ENCODE peak calls at places on chromosomes 3 and 15, in nine cellular contexts. F, B, K, U, A, X, G, D and C are unnamed samples.

GRCh38 chr15:25693321-25694237 is 169.5 kb downstream of the ATP10A start:
- DNase-seq in A (peak), K (peak), X (peak), F (no peak), B (peak), U (no peak), D (no peak), G (no peak), C (peak)

GRCh38 chr15:70024521-70024920 is 73.2 kb downstream of the TLE3 start:
- DNase-seq in X (no peak), D (no peak), K (no peak), A (no peak), G (no peak), F (no peak), B (no peak), U (no peak), C (no peak)

GRCh38 chr15:59571606-59572005 is 40.0 kb upstream of the GCNT3 start:
- DNase-seq in A (no peak), F (no peak), D (no peak), K (no peak), B (no peak), X (no peak), U (no peak), G (no peak), C (no peak)

GRCh38 chr3:134563614-134564013 is 77.8 kb downstream of the CEP63 start:
- DNase-seq in U (no peak), G (no peak), K (no peak), D (no peak), X (no peak), A (no peak), B (no peak), F (no peak), C (no peak)

GRCh38 chr15:48582472-48583235 is 62.9 kb downstream of the FBN1 start:
- DNase-seq in B (no peak), F (no peak), U (no peak), K (no peak), G (peak), X (peak), D (no peak), A (no peak), C (no peak)

GRCh38 chr3:163924600-163924999 is 1153.7 kb downstream of the SI start:
- DNase-seq in K (no peak), D (no peak), G (no peak), U (no peak), F (no peak), A (no peak), X (no peak), B (no peak), C (no peak)

GRCh38 chr3:197371521-197372075 is 73.2 kb upstream of the DLG1 start:
- DNase-seq in B (peak), K (no peak), U (no peak), X (no peak), F (no peak), D (no peak), G (no peak), A (no peak), C (no peak)

GRCh38 chr3:185175370-185175987 is 22.6 kb upstream of the C3orf70 start:
- DNase-seq in U (no peak), B (peak), X (peak), K (no peak), D (peak), A (no peak), F (peak), G (no peak), C (no peak)

GRCh38 chr3:100865442-100865841 is 127.8 kb downstream of the ABI3BP start:
- DNase-seq in U (no peak), G (no peak), B (no peak), K (no peak), A (no peak), D (no peak), X (peak), F (no peak), C (no peak)

GRCh38 chr3:13112521-13113345 is 39.5 kb upstream of the IQSEC1 start:
- DNase-seq in A (peak), G (no peak), K (no peak), U (no peak), X (no peak), D (no peak), F (no peak), B (no peak), C (no peak)

GRCh38 chr15:74642724-74643367 is 27.2 kb downstream of the CLK3 start:
- DNase-seq in G (no peak), X (peak), U (no peak), A (no peak), F (no peak), D (no peak), B (peak), K (no peak), C (no peak)

GRCh38 chr3:188527389-188527788 is 373.4 kb downstream of the LPP start:
- DNase-seq in K (no peak), D (no peak), F (no peak), A (no peak), G (no peak), X (peak), U (no peak), B (no peak), C (no peak)

GRCh38 chr15:63195257-63196023 is 6.0 kb downstream of the RAB8B start:
- DNase-seq in B (no peak), A (no peak), D (no peak), X (no peak), G (no peak), F (no peak), K (no peak), U (no peak), C (no peak)

GRCh38 chr3:108132727-108133373 is 42.0 kb upstream of the CD47 start:
- DNase-seq in F (no peak), D (no peak), X (peak), B (no peak), A (no peak), U (no peak), K (no peak), G (no peak), C (no peak)

GRCh38 chr3:177525987-177526712 is 328.9 kb upstream of the TBL1XR1 start:
- DNase-seq in F (no peak), K (no peak), A (no peak), G (peak), B (no peak), X (peak), U (no peak), D (no peak), C (no peak)

GRCh38 chr3:124429129-124429815 is 301.0 kb upstream of the UMPS start:
- DNase-seq in G (peak), B (no peak), X (peak), U (peak), K (no peak), D (no peak), A (no peak), F (no peak), C (no peak)

GRCh38 chr15:85865070-85865684 is 70.5 kb upstream of the KLHL25 start:
- DNase-seq in U (peak), F (no peak), D (no peak), B (peak), K (no peak), G (no peak), A (no peak), X (peak), C (peak)

GRCh38 chr15:39079296-39079834 is 501.5 kb upstream of the THBS1 start:
- DNase-seq in A (no peak), G (no peak), F (no peak), K (no peak), B (peak), U (peak), X (peak), D (no peak), C (no peak)

GRCh38 chr3:192033246-192033645 is 572.3 kb downstream of the PYDC2 start:
- DNase-seq in X (no peak), F (no peak), D (no peak), K (no peak), G (no peak), B (no peak), U (no peak), A (no peak), C (no peak)

GRCh38 chr3:124812291-124813265 is 74.6 kb downstream of the ITGB5 start:
- DNase-seq in B (no peak), K (no peak), G (peak), A (no peak), X (peak), D (no peak), U (peak), F (no peak), C (no peak)

GRCh38 chr3:24165583-24165982 is 220.5 kb downstream of the NR1D2 start:
- DNase-seq in G (no peak), A (no peak), F (no peak), D (no peak), K (no peak), B (no peak), X (no peak), U (no peak), C (no peak)

GRCh38 chr3:28317438-28318022 is 31.0 kb upstream of the ZCWPW2 start:
- DNase-seq in U (no peak), G (no peak), A (no peak), D (no peak), K (no peak), X (peak), F (no peak), B (peak), C (no peak)

GRCh38 chr3:133452603-133453313 is 52.9 kb downstream of the BFSP2 start:
- DNase-seq in K (peak), B (no peak), G (peak), F (no peak), U (no peak), A (no peak), X (no peak), D (no peak), C (no peak)

GRCh38 chr3:195068045-195068444 is 202.9 kb downstream of the XXYLT1 start:
- DNase-seq in B (no peak), K (no peak), D (no peak), X (peak), G (no peak), F (no peak), A (no peak), U (no peak), C (no peak)

GRCh38 chr3:138729279-138729678 is 105.4 kb downstream of the PIK3CB start:
- DNase-seq in A (no peak), D (no peak), G (no peak), X (no peak), U (no peak), F (no peak), K (no peak), B (no peak), C (no peak)

GRCh38 chr15:54353726-54354125 is 375.5 kb downstream of the UNC13C start:
- DNase-seq in G (no peak), B (no peak), K (no peak), U (no peak), D (no peak), X (no peak), A (no peak), F (no peak), C (no peak)

GRCh38 chr3:24500806-24501205 is 6.2 kb upstream of the THRB start:
- DNase-seq in A (no peak), B (no peak), K (no peak), X (no peak), F (no peak), D (no peak), G (no peak), U (no peak), C (no peak)

GRCh38 chr15:94177112-94177511 is 54.2 kb upstream of the MCTP2 start:
- DNase-seq in A (no peak), K (no peak), X (no peak), G (peak), F (no peak), U (no peak), B (no peak), D (no peak), C (no peak)

GRCh38 chr15:66932634-66933024 is 132.8 kb upstream of the SMAD3 start:
- DNase-seq in A (no peak), K (no peak), D (no peak), G (no peak), B (no peak), U (no peak), F (no peak), X (no peak), C (no peak)

GRCh38 chr3:193052294-193052693 is 134.6 kb upstream of the MB21D2 start:
- DNase-seq in G (no peak), K (no peak), U (no peak), A (no peak), D (no peak), X (peak), F (no peak), B (no peak), C (no peak)

GRCh38 chr15:34119291-34119690 is 17.4 kb downstream of the PGBD4 start:
- DNase-seq in G (peak), K (no peak), U (peak), B (no peak), F (no peak), X (peak), D (no peak), A (no peak), C (no peak)

GRCh38 chr3:23944007-23944760 is 902 bp upstream of the NR1D2 start:
- DNase-seq in B (peak), D (no peak), K (no peak), F (no peak), G (no peak), A (no peak), U (no peak), X (no peak), C (no peak)

GRCh38 chr15:94403246-94403824 is 172.0 kb downstream of the MCTP2 start:
- DNase-seq in D (no peak), F (no peak), U (no peak), B (no peak), X (no peak), G (no peak), A (no peak), K (no peak), C (no peak)

GRCh38 chr3:136818851-136819783 is at the start of gene SLC35G2:
- DNase-seq in K (no peak), F (peak), U (no peak), X (peak), B (peak), A (no peak), D (peak), G (no peak), C (peak)
- TF ChIP-seq CTCF in K (no peak), F (no peak), U (no peak), X (no peak), B (peak), A (peak), D (no peak), G (no peak), C (no peak)

GRCh38 chr3:104604326-104605010 is 762.2 kb upstream of the ALCAM start:
- DNase-seq in B (peak), A (no peak), G (peak), D (no peak), X (peak), U (peak), F (no peak), K (no peak), C (no peak)
- TF ChIP-seq CTCF in B (peak), A (peak), G (peak), D (no peak), X (peak), U (peak), F (no peak), K (no peak), C (peak)

GRCh38 chr3:109696932-109697331 is 359.6 kb upstream of the DPPA4 start:
- DNase-seq in B (no peak), G (no peak), F (no peak), U (no peak), X (no peak), K (no peak), D (no peak), A (no peak), C (no peak)
- TF ChIP-seq CTCF in B (peak), G (no peak), F (no peak), U (no peak), X (peak), K (no peak), D (no peak), A (peak), C (no peak)

GRCh38 chr3:65334045-65334665 is 646.4 kb upstream of the ADAMTS9 start:
- DNase-seq in A (no peak), D (no peak), X (no peak), G (no peak), F (no peak), U (no peak), K (no peak), B (peak), C (no peak)
- TF ChIP-seq CTCF in A (peak), D (peak), X (peak), G (peak), F (no peak), U (peak), K (no peak), B (peak), C (peak)

GRCh38 chr15:68518785-68519430 is 59.9 kb upstream of the CORO2B start:
- DNase-seq in A (no peak), K (no peak), B (no peak), G (no peak), U (no peak), F (no peak), D (peak), X (no peak), C (no peak)

GRCh38 chr15:68512578-68512977 is 66.2 kb upstream of the CORO2B start:
- DNase-seq in X (peak), U (no peak), K (no peak), F (no peak), D (no peak), B (no peak), A (no peak), G (no peak), C (no peak)

GRCh38 chr15:68515371-68516095 is 63.3 kb upstream of the CORO2B start:
- DNase-seq in K (no peak), U (no peak), X (no peak), B (no peak), A (no peak), F (no peak), G (no peak), D (no peak), C (no peak)

GRCh38 chr15:68518046-68518445 is 60.7 kb upstream of the CORO2B start:
- DNase-seq in X (no peak), U (no peak), F (no peak), D (no peak), A (no peak), G (no peak), B (peak), K (no peak), C (no peak)

GRCh38 chr15:68517285-68517711 is 61.5 kb upstream of the CORO2B start:
- DNase-seq in K (no peak), B (peak), U (no peak), A (no peak), G (peak), X (no peak), F (no peak), D (no peak), C (no peak)
- TF ChIP-seq CTCF in K (peak), B (peak), U (peak), A (peak), G (peak), X (peak), F (no peak), D (no peak), C (peak)

GRCh38 chr3:43759297-43759782 is 68.6 kb downstream of the ABHD5 start:
- DNase-seq in X (peak), B (peak), U (no peak), D (no peak), G (no peak), F (no peak), K (no peak), A (no peak), C (no peak)
- TF ChIP-seq CTCF in X (peak), B (peak), U (peak), D (peak), G (peak), F (no peak), K (no peak), A (peak), C (no peak)